ENCODE peak calls at places on chromosomes 4 and X, in seven cellular contexts. Z is K562, V is GM12878, I is SK-N-SH, P is HCT116, B is HepG2, D is H1. A is an unnamed sample.

GRCh38 chr4:153465922-153466636 is at the start of gene TMEM131L:
- DNase-seq in Z (peak; percentile 92), D (no peak), B (peak; percentile 29), V (no peak), I (peak; percentile 95), P (peak; percentile 21), A (peak; percentile 51)

GRCh38 chrX:9586992-9587392 is 122.1 kb downstream of the TBL1X start:
- DNase-seq in I (peak; percentile 56), D (no peak), Z (no peak), V (no peak), B (no peak), P (no peak), A (no peak)

GRCh38 chrX:46573896-46574336 is 351 bp downstream of the CHST7 start:
- DNase-seq in I (peak; percentile 58), B (peak; percentile 53), Z (no peak), V (no peak), D (no peak), P (no peak), A (peak; percentile 50)

GRCh38 chr4:169229571-169230028 is 41.2 kb downstream of the SH3RF1 start:
- DNase-seq in P (peak; percentile 94), V (no peak), D (no peak), B (no peak), Z (no peak), I (no peak), A (no peak)

GRCh38 chr4:41693629-41694028 is 54.9 kb downstream of the PHOX2B start:
- DNase-seq in V (no peak), I (peak; percentile 27), B (peak; percentile 16), Z (no peak), P (no peak), D (no peak), A (peak; percentile 54)

GRCh38 chr4:90234916-90235547 is 107.8 kb downstream of the CCSER1 start:
- DNase-seq in V (no peak), I (peak; percentile 69), B (no peak), Z (no peak), P (no peak), D (no peak), A (no peak)

GRCh38 chrX:129759576-129760061 is 20.1 kb upstream of the SASH3 start:
- DNase-seq in V (no peak), B (no peak), P (no peak), Z (no peak), D (no peak), I (no peak), A (no peak)

GRCh38 chr4:25213327-25213979 is 20.4 kb upstream of the PI4K2B start:
- DNase-seq in V (no peak), I (no peak), D (no peak), B (no peak), P (no peak), Z (no peak), A (no peak)

GRCh38 chr4:74284074-74284473 is 24.2 kb upstream of the EPGN start:
- DNase-seq in I (no peak), P (peak; percentile 22), B (no peak), D (no peak), V (no peak), Z (no peak), A (no peak)

GRCh38 chr4:100985576-100985975 is 361.8 kb downstream of the PPP3CA start:
- DNase-seq in Z (no peak), B (no peak), V (no peak), P (no peak), D (no peak), I (no peak), A (no peak)

GRCh38 chr4:67809502-67809901 is 55.3 kb upstream of the GNRHR start:
- DNase-seq in D (no peak), Z (no peak), P (no peak), V (no peak), B (peak; percentile 68), I (no peak), A (no peak)

GRCh38 chrX:135531813-135532212 is 11.4 kb downstream of the INTS6L start:
- DNase-seq in I (no peak), V (no peak), B (no peak), D (no peak), Z (no peak), P (no peak), A (no peak)

GRCh38 chr4:47933798-47934197 is 19.4 kb upstream of the NFXL1 start:
- DNase-seq in B (peak; percentile 32), I (peak; percentile 36), D (no peak), P (no peak), Z (peak; percentile 22), V (no peak), A (peak; percentile 18)

GRCh38 chr4:1991087-1991486 is 17.7 kb downstream of the NELFA start:
- DNase-seq in Z (no peak), B (no peak), D (no peak), P (no peak), I (peak; percentile 15), V (no peak), A (no peak)

GRCh38 chrX:49754238-49754857 is 58.6 kb upstream of the PAGE1 start:
- DNase-seq in V (no peak), D (no peak), P (peak; percentile 10), Z (peak; percentile 47), I (peak; percentile 43), B (peak; percentile 24), A (peak; percentile 5)

GRCh38 chrX:7244400-7244799 is 96.4 kb upstream of the PUDP start:
- DNase-seq in Z (no peak), P (no peak), B (no peak), D (no peak), V (no peak), I (no peak), A (no peak)

GRCh38 chr4:154744341-154744948 is 645 bp downstream of the LRAT start:
- DNase-seq in I (no peak), V (no peak), Z (no peak), B (no peak), P (no peak), D (no peak), A (no peak)

GRCh38 chr4:156158747-156159146 is 205.1 kb upstream of the CTSO start:
- DNase-seq in P (no peak), Z (no peak), I (no peak), D (no peak), B (no peak), V (no peak), A (no peak)

DNA sequence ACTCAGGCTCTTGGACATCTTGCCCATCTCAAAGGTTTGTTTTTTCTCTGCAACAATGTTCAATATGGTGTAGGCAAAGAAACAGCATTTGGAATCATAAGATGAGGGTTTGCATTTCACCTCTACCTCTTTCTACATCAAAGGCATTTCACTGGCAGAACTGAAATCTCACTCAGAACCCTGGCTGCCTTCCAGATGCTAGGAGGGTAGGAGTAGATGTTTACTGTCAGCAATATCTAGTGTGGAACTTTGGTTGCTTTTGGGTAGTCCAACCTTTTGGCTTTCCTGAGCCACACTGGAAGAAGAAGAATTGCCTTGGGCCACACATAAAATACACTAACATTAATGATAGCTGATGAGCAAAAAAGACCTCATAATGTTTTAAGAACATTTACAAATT is 297.0 kb upstream of the KLF3 start:
- DNase-seq in P (no peak), V (no peak), I (no peak), B (no peak), Z (no peak), D (no peak), A (no peak)
- TF ChIP-seq JUND in P (no peak), V (no peak), I (no peak), B (no peak), Z (no peak), D (no peak), A (no peak)

DNA sequence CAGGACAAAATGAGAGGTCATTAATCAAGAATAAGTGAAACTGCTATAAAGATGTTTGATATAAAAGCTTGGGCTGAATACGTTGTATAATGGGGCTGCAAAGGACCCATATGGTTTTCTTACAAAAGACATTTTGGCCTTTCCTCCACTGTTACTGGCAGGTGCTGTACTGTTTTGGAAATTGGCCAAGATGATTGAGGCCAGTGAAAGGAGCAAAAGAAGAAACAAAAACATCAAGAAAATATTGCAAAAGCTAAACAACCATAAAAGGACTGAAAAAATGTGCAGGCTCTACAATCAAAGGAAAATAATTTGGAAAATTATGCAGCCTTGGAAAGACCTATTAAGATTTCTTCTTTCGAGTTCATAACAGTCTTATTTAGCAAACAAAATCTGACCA is 222.2 kb upstream of the PPP1R2C start:
- DNase-seq in I (no peak), B (no peak), V (no peak), P (no peak), Z (no peak), D (no peak), A (no peak)
- TF ChIP-seq JUND in I (no peak), B (no peak), V (no peak), P (no peak), Z (no peak), D (no peak), A (no peak)

GRCh38 chr4:33831667-33832066 is 2412.6 kb downstream of the ARAP2 start:
- DNase-seq in P (no peak), V (no peak), B (no peak), D (no peak), I (no peak), Z (no peak), A (no peak)
- TF ChIP-seq JUND in P (no peak), V (no peak), B (no peak), D (no peak), I (peak; percentile 33), Z (no peak), A (no peak)

GRCh38 chr4:106369456-106370060 is 980 bp upstream of the GIMD1 start:
- DNase-seq in V (peak; percentile 20), B (peak; percentile 42), Z (peak; percentile 45), I (peak; percentile 14), P (peak; percentile 79), D (peak; percentile 17), A (peak; percentile 6)
- TF ChIP-seq JUND in V (no peak), B (no peak), Z (no peak), I (no peak), P (no peak), D (no peak), A (no peak)

GRCh38 chr4:119733431-119733830 is 104.8 kb upstream of the PDE5A start:
- DNase-seq in D (no peak), V (no peak), I (no peak), B (no peak), Z (no peak), P (no peak), A (no peak)

GRCh38 chr4:119738901-119739300 is 110.3 kb upstream of the PDE5A start:
- DNase-seq in B (no peak), Z (no peak), P (no peak), I (no peak), D (no peak), V (no peak), A (no peak)

GRCh38 chr4:119731778-119732177 is 103.2 kb upstream of the PDE5A start:
- DNase-seq in D (no peak), B (no peak), P (no peak), Z (no peak), I (no peak), V (no peak), A (no peak)

GRCh38 chr4:119736559-119736958 is 108.0 kb upstream of the PDE5A start:
- DNase-seq in V (no peak), D (no peak), B (no peak), I (no peak), P (no peak), Z (no peak), A (no peak)

DNA sequence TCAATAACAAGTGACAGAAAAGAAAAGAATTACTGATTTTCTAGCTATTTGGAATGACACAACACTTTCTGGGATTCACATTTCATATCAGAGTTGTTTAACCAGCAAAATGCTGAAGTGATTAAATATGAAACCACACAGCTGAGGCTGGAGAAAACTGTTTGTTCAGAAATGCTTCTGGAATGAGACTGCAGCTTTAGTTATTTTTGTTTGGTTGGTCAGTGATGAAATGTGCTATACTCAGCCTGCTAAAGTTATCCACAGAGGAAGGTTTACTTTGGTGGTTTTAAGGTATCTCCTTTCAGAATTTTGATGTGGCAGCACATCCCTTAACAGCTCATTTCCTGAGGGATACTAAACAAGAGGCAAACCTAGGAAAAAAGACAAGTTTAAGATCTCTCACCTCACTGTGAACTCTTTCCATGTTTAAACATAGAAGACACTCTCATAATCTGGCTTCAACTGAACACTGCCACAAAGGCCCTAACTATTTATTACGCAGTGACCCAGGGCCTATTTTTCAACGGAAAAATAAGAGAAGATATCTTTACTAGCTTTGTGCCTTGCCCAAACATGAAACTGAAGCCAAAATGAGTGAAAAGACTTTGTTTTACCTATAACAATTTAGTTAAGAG is 106.6 kb upstream of the PDE5A start:
- DNase-seq in D (no peak), Z (no peak), I (no peak), B (no peak), V (no peak), P (no peak), A (no peak)
- TF ChIP-seq JUND in D (no peak), Z (no peak), I (peak; percentile 8), B (no peak), V (no peak), P (no peak), A (no peak)

A was measured in T47D.